ENCODE peak calls at places on chromosomes 3 and 15, in nine cellular contexts. P is GM12865, T is HFF-Myc, Q is nephron progenitor cell, O is glutamatergic neuron, I is hepatocyte, N is thoracic aorta, V is PC-3, Y is psoas muscle. D is an unnamed sample.

GRCh38 chr3:104547040-104547439 is 819.7 kb upstream of the ALCAM start:
- DNase-seq in T (no peak), P (no peak), V (no peak), I (no peak), Y (no peak), N (no peak), O (no peak), Q (no peak), D (no peak)

GRCh38 chr3:129605593-129606521 is 619 bp downstream of the PLXND1 start:
- DNase-seq in T (no peak), Y (peak), O (no peak), Q (peak), N (no peak), P (peak), V (peak), I (peak), D (peak)

GRCh38 chr3:111301238-111301798 is 229.7 kb downstream of the NECTIN3 start:
- DNase-seq in T (no peak), Y (no peak), O (no peak), N (no peak), Q (no peak), I (no peak), P (no peak), V (peak), D (no peak)

GRCh38 chr3:105354429-105354828 is 12.3 kb upstream of the ALCAM start:
- DNase-seq in Y (no peak), O (no peak), N (no peak), I (no peak), V (peak), T (no peak), P (no peak), Q (no peak), D (peak)

GRCh38 chr3:101936419-101937331 is 87.4 kb downstream of the NFKBIZ start:
- DNase-seq in V (peak), P (peak), O (no peak), Q (no peak), Y (no peak), I (no peak), T (peak), N (no peak), D (no peak)

GRCh38 chr3:177961784-177962183 is 574.5 kb upstream of the KCNMB2 start:
- DNase-seq in T (no peak), V (no peak), Y (no peak), O (no peak), N (no peak), I (no peak), Q (no peak), P (no peak), D (no peak)

GRCh38 chr15:48868549-48868948 is 9.4 kb upstream of the EID1 start:
- DNase-seq in N (no peak), Q (no peak), T (peak), I (no peak), P (no peak), Y (no peak), O (no peak), V (peak), D (no peak)

GRCh38 chr15:75836953-75837321 is 6.3 kb upstream of the UBE2Q2 start:
- DNase-seq in P (peak), Y (peak), I (no peak), Q (no peak), O (no peak), T (peak), N (no peak), V (peak), D (no peak)

GRCh38 chr3:52004158-52004787 is 8.6 kb upstream of the RPL29 start:
- DNase-seq in Q (peak), I (peak), N (no peak), T (no peak), O (peak), V (no peak), Y (peak), P (peak), D (peak)

GRCh38 chr3:188322135-188322892 is 168.4 kb downstream of the LPP start:
- DNase-seq in V (no peak), Q (no peak), I (no peak), P (no peak), N (no peak), Y (no peak), T (no peak), O (no peak), D (no peak)

GRCh38 chr3:10753964-10754363 is 62.1 kb upstream of the SLC6A11 start:
- DNase-seq in O (no peak), I (peak), T (no peak), V (peak), Q (peak), P (peak), N (no peak), Y (peak), D (peak)

GRCh38 chr3:58470363-58471024 is 21.4 kb upstream of the KCTD6 start:
- DNase-seq in P (no peak), O (no peak), T (no peak), Y (no peak), N (no peak), Q (peak), V (no peak), I (no peak), D (peak)

GRCh38 chr3:54322354-54322753 is 200.0 kb downstream of the CACNA2D3 start:
- DNase-seq in T (no peak), I (peak), N (no peak), O (no peak), P (no peak), Y (no peak), Q (no peak), V (no peak), D (no peak)

GRCh38 chr15:57890351-57890750 is 175.2 kb downstream of the ALDH1A2 start:
- DNase-seq in V (peak), I (no peak), Y (no peak), O (no peak), N (no peak), Q (no peak), P (no peak), T (no peak), D (no peak)

GRCh38 chr3:138049157-138049919 is 39.4 kb downstream of the CLDN18 start:
- DNase-seq in N (no peak), P (peak), T (no peak), I (no peak), Q (no peak), V (no peak), Y (no peak), O (no peak), D (peak)

GRCh38 chr3:155646554-155647189 is 98.2 kb downstream of the PLCH1 start:
- DNase-seq in N (no peak), O (no peak), P (no peak), T (no peak), Q (no peak), V (no peak), Y (no peak), I (no peak), D (no peak)

GRCh38 chr15:60585743-60586708 is 107.1 kb upstream of the ICE2 start:
- DNase-seq in O (peak), P (peak), N (no peak), V (peak), I (peak), Y (no peak), T (peak), Q (peak), D (peak)

GRCh38 chr3:189276481-189277190 is 104.9 kb downstream of the TPRG1 start:
- DNase-seq in I (peak), Q (no peak), V (peak), O (no peak), N (no peak), T (no peak), Y (no peak), P (peak), D (no peak)

GRCh38 chr3:53489401-53490130 is 4.8 kb upstream of the CACNA1D start:
- DNase-seq in T (no peak), Y (no peak), N (no peak), P (no peak), Q (peak), V (no peak), O (no peak), I (peak), D (no peak)

GRCh38 chr15:74723754-74724334 is 1.5 kb downstream of the CYP1A1 start:
- DNase-seq in Q (peak), I (peak), P (peak), N (no peak), T (no peak), V (peak), Y (no peak), O (no peak), D (peak)

GRCh38 chr15:66405605-66406004 is 18.9 kb downstream of the MAP2K1 start:
- DNase-seq in P (no peak), Q (no peak), I (no peak), T (no peak), V (no peak), Y (no peak), N (no peak), O (no peak), D (no peak)

GRCh38 chr3:33146791-33147445 is 33.1 kb downstream of the CRTAP start:
- DNase-seq in I (no peak), T (no peak), V (peak), P (no peak), Y (no peak), Q (no peak), N (no peak), O (no peak), D (no peak)

GRCh38 chr3:133840055-133840737 is 34.6 kb downstream of the SRPRB start:
- DNase-seq in P (no peak), O (no peak), Q (no peak), N (no peak), T (no peak), Y (no peak), I (no peak), V (no peak), D (no peak)

GRCh38 chr15:25901841-25902610 is 38.9 kb upstream of the ATP10A start:
- DNase-seq in I (no peak), Q (peak), T (no peak), Y (no peak), P (no peak), N (no peak), O (no peak), V (no peak), D (no peak)

GRCh38 chr3:178022599-178022998 is 513.6 kb upstream of the KCNMB2 start:
- DNase-seq in O (no peak), V (no peak), T (peak), Y (no peak), Q (no peak), N (no peak), I (no peak), P (no peak), D (no peak)

GRCh38 chr3:58658508-58658907 is 8.1 kb downstream of the FAM3D start:
- DNase-seq in O (no peak), V (no peak), T (no peak), Q (no peak), Y (no peak), P (no peak), I (no peak), N (no peak), D (no peak)

GRCh38 chr15:46304320-46304719 is 669.5 kb downstream of the SQOR start:
- DNase-seq in I (peak), O (peak), Y (no peak), Q (peak), T (no peak), P (no peak), N (no peak), V (peak), D (peak)

DNA sequence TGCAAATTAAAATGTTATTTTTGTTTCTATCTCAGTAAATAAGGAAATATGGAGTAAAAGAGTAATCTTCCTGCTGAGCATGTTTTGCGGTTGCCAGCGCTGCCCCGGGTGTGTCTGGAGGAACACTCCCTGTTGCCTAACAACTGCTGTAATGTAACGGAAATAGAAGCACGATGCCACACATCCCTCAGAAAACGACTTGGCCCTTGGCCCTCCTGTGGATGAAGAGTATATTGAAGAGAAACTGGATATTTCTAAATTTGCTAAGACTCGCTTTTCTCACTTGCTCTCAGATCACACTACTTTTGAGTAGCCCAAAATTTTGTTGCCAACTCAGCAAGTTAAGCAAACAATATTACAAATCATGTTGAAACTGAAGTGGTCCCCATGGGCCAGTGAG is 18.9 kb downstream of the CX3CR1 start:
- DNase-seq in Q (no peak), Y (peak), N (peak), T (peak), P (peak), V (peak), I (peak), O (no peak), D (no peak)
- TF ChIP-seq CTCF in Q (no peak), Y (peak), N (peak), T (peak), P (peak), V (peak), I (peak), O (no peak), D (peak)

GRCh38 chr3:139523166-139523565 is 16.4 kb downstream of the RBP1 start:
- DNase-seq in Q (no peak), N (no peak), O (no peak), T (no peak), P (no peak), Y (no peak), I (no peak), V (no peak), D (no peak)

GRCh38 chr3:139523718-139524117 is 15.8 kb downstream of the RBP1 start:
- DNase-seq in Y (no peak), O (no peak), I (no peak), Q (no peak), P (no peak), N (no peak), T (no peak), V (no peak), D (peak)

GRCh38 chr3:139521144-139521543 is 18.4 kb downstream of the RBP1 start:
- DNase-seq in I (no peak), O (no peak), Y (no peak), V (no peak), T (no peak), N (no peak), Q (no peak), P (no peak), D (no peak)

GRCh38 chr3:139521811-139522210 is 17.7 kb downstream of the RBP1 start:
- DNase-seq in T (no peak), Y (no peak), P (no peak), O (no peak), I (no peak), N (no peak), V (no peak), Q (no peak), D (no peak)

GRCh38 chr3:139522421-139522820 is 17.1 kb downstream of the RBP1 start:
- DNase-seq in O (no peak), Y (no peak), P (no peak), Q (no peak), N (no peak), V (no peak), I (no peak), T (no peak), D (peak)
- TF ChIP-seq CTCF in O (no peak), Y (no peak), P (no peak), Q (no peak), N (no peak), V (peak), I (no peak), T (no peak), D (peak)

GRCh38 chr3:5731100-5731499 is 543.6 kb downstream of the EDEM1 start:
- DNase-seq in I (peak), P (peak), Q (no peak), N (no peak), O (no peak), Y (no peak), T (no peak), V (peak), D (peak)
- TF ChIP-seq CTCF in I (peak), P (peak), Q (peak), N (no peak), O (no peak), Y (no peak), T (no peak), V (peak), D (peak)

DNA sequence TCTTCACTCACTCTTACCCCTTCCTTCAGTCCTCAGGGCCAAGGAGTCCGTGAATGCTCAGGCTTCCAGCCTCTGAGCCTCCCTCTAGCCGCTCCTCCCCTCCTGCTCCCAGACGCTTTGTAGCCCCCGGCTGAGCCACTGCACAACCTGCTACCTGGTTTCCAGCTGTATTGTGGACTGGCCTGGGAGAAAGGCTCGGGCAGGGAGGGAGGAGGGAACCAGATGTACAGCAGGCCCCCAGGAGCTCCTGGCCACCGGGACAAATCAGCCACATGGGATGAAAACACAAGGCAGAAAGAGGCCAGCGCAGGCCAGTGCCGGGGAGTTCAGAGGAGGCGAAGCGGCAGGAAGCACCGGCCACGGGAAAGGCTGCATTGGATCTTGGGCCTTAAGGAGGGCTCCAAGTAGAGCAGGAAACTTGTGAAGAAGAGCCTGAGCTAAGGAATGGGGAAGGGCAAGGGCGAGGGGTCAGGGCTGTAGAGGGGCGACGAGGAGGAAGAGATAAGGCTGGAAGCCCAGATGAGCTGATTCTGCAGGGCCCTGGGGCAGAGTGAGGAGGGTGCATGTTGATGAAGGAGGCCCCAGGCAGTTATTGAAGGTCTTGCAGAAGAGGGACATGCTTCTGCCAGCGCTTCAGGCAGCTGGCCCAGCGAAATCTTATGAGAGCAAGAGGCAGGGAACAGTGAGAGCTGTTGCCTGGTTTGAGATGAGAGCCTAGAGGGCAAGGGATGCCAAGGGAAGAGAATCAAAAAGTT is 14.3 kb downstream of the CPN2 start:
- DNase-seq in N (no peak), Q (no peak), P (no peak), V (no peak), I (no peak), Y (no peak), T (no peak), O (no peak), D (peak)
- TF ChIP-seq CTCF in N (no peak), Q (no peak), P (no peak), V (no peak), I (no peak), Y (no peak), T (no peak), O (no peak), D (no peak)